ENCODE peak calls at places on chromosomes 6 and 20, in four cellular contexts. One of them, this sample, is unnamed.

GRCh38 chr6:155212616-155213380 is 51.0 kb upstream of the CLDN20 start:
- DNase-seq in WTC11: no peak
- DNase-seq in NCI-H1105: no peak
- DNase-seq in GM10248: no peak
- DNase-seq in this sample: no peak

GRCh38 chr6:137728386-137729349 is 138.4 kb upstream of the TNFAIP3 start:
- DNase-seq in WTC11: no peak
- DNase-seq in NCI-H1105: no peak
- DNase-seq in GM10248: no peak
- DNase-seq in this sample: peak

GRCh38 chr6:5562277-5562676 is 301.0 kb downstream of the FARS2 start:
- DNase-seq in WTC11: no peak
- DNase-seq in NCI-H1105: no peak
- DNase-seq in GM10248: no peak
- DNase-seq in this sample: no peak

GRCh38 chr6:123802351-123802696 is 1.3 kb upstream of the NKAIN2 start:
- DNase-seq in WTC11: no peak
- DNase-seq in NCI-H1105: no peak
- DNase-seq in GM10248: no peak
- DNase-seq in this sample: no peak

GRCh38 chr6:113995632-113996031 is 24.7 kb upstream of the HDAC2 start:
- DNase-seq in WTC11: no peak
- DNase-seq in NCI-H1105: peak
- DNase-seq in GM10248: no peak
- DNase-seq in this sample: peak

GRCh38 chr6:142926494-142927273 is 18.3 kb downstream of the HIVEP2 start:
- DNase-seq in WTC11: peak
- DNase-seq in NCI-H1105: peak
- DNase-seq in GM10248: peak
- DNase-seq in this sample: peak

GRCh38 chr20:46621492-46621891 is 29.8 kb downstream of the SLC13A3 start:
- DNase-seq in WTC11: no peak
- DNase-seq in NCI-H1105: no peak
- DNase-seq in GM10248: no peak
- DNase-seq in this sample: no peak

GRCh38 chr20:44866703-44867335 is 18.7 kb upstream of the YWHAB start:
- DNase-seq in WTC11: no peak
- DNase-seq in NCI-H1105: no peak
- DNase-seq in GM10248: no peak
- DNase-seq in this sample: no peak